ENCODE peak calls at places on chromosomes 13 and 19, in eight cellular contexts. J, P, Q, R, O, B, E and M are unnamed samples.

GRCh38 chr19:41928221-41928683 is at the start of gene ERFL:
- DNase-seq in B (no peak), O (no peak), P (no peak), R (no peak), Q (no peak), J (no peak), E (peak; percentile 68), M (peak; percentile 52)

GRCh38 chr13:110309661-110310524 is 2.8 kb downstream of the COL4A2 start:
- DNase-seq in E (no peak), P (no peak), R (no peak), J (no peak), O (no peak), Q (no peak), B (no peak), M (peak; percentile 37)

GRCh38 chr13:106989866-106990265 is 421.9 kb upstream of the ARGLU1 start:
- DNase-seq in J (no peak), R (no peak), B (no peak), E (no peak), O (no peak), P (no peak), Q (no peak), M (no peak)

GRCh38 chr19:58001895-58002369 is 688 bp downstream of the ZNF606 start:
- DNase-seq in J (peak; percentile 36), E (peak; percentile 33), Q (no peak), B (no peak), P (no peak), R (no peak), O (no peak), M (no peak)

GRCh38 chr13:51645154-51645650 is 60.9 kb downstream of the WDFY2 start:
- DNase-seq in Q (no peak), E (no peak), R (no peak), P (no peak), B (no peak), O (peak; percentile 49), J (peak; percentile 92), M (no peak)

GRCh38 chr19:16185925-16186234 is 670 bp downstream of the FAM32A start:
- DNase-seq in J (no peak), Q (no peak), O (no peak), P (no peak), B (no peak), R (no peak), E (peak; percentile 75), M (no peak)

GRCh38 chr13:45258339-45258685 is 57.5 kb upstream of the KCTD4 start:
- DNase-seq in E (no peak), P (no peak), O (no peak), J (peak; percentile 52), B (no peak), Q (no peak), R (no peak), M (no peak)

GRCh38 chr13:26459276-26460131 is 98.0 kb upstream of the WASF3 start:
- DNase-seq in P (no peak), E (no peak), J (no peak), Q (peak; percentile 54), R (no peak), O (no peak), B (no peak), M (no peak)

GRCh38 chr19:6822311-6822670 is 49.8 kb downstream of the VAV1 start:
- DNase-seq in R (no peak), Q (no peak), E (no peak), B (no peak), P (no peak), J (no peak), O (no peak), M (no peak)

GRCh38 chr13:80363890-80364503 is 23.1 kb upstream of the SPRY2 start:
- DNase-seq in Q (no peak), E (peak; percentile 56), J (peak; percentile 61), R (no peak), P (no peak), B (no peak), O (no peak), M (peak; percentile 47)

GRCh38 chr13:70523622-70524021 is 415.4 kb upstream of the KLHL1 start:
- DNase-seq in E (peak; percentile 49), P (no peak), R (no peak), O (no peak), B (no peak), J (peak; percentile 15), Q (peak; percentile 6), M (no peak)

GRCh38 chr13:63344711-63345110 is 1929.1 kb upstream of the PCDH20 start:
- DNase-seq in E (no peak), J (no peak), Q (no peak), P (no peak), B (no peak), O (no peak), R (no peak), M (no peak)

GRCh38 chr13:23586336-23586735 is 16.1 kb downstream of the TNFRSF19 start:
- DNase-seq in E (no peak), B (no peak), Q (no peak), J (no peak), P (no peak), O (no peak), R (no peak), M (no peak)

GRCh38 chr13:65677906-65678305 is 1552.2 kb downstream of the PCDH9 start:
- DNase-seq in B (no peak), Q (no peak), E (no peak), O (no peak), P (no peak), J (peak; percentile 60), R (no peak), M (no peak)

GRCh38 chr19:7917292-7918061 is 2.7 kb upstream of the SNAPC2 start:
- DNase-seq in B (no peak), O (no peak), P (no peak), R (no peak), Q (no peak), J (peak; percentile 62), E (peak; percentile 83), M (peak; percentile 86)
- H3K4me3 ChIP-seq in B (peak overlapping the region; percentile 43), O (peak overlapping the region; percentile 43), P (peak overlapping the region; percentile 67), R (no peak overlapping the region), Q (peak overlapping the region; percentile 35), J (peak overlapping the region; percentile 34), E (no peak overlapping the region), M (peak overlapping the region; percentile 59)

GRCh38 chr13:20305587-20305986 is 73.5 kb upstream of the GJB6 start:
- DNase-seq in Q (no peak), B (no peak), J (no peak), O (no peak), P (no peak), R (no peak), E (no peak), M (no peak)
- TF ChIP-seq CTCF in Q (no peak), B (no peak), J (no peak), O (no peak), P (no peak), R (no peak), E (no peak), M (peak; percentile 11)

DNA sequence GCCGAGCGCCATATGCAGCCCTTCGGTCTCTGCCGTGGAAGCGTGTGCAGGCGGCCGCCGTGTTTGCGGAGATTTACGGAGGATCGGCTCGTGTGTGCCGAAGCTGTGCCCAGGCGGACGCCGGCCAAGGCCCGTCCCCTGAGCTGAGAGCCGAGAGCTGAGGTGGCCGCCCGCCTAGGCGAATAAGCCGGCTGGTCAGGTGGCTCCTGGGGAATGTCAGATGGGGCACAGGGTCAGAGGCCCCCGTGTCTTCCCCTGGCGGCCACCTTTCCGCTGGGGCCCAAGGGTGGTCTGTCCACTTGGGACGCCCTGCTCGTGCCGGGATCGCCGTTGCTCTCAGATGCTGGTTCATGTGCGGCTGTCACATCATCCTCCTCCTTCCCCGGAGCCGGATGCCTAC is 78.8 kb downstream of the ZNF536 start:
- DNase-seq in B (no peak), Q (no peak), E (no peak), J (no peak), O (no peak), P (no peak), R (no peak), M (peak; percentile 10)
- H3K4me3 ChIP-seq in B (peak overlapping the region; percentile 35), Q (peak overlapping the region; percentile 35), E (no peak overlapping the region), J (no peak overlapping the region), O (no peak overlapping the region), P (peak overlapping the region; percentile 55), R (no peak overlapping the region), M (no peak overlapping the region)

GRCh38 chr19:49817964-49818690 is at the start of gene MED25:
- DNase-seq in O (peak; percentile 34), J (peak; percentile 84), E (peak; percentile 95), P (peak; percentile 36), B (peak; percentile 42), R (peak; percentile 79), Q (peak; percentile 85), M (peak; percentile 94)
- TF ChIP-seq CTCF in O (no peak), J (no peak), E (no peak), P (peak; percentile 82), B (peak; percentile 65), R (no peak), Q (peak; percentile 39), M (peak; percentile 27)

GRCh38 chr19:35629332-35629633 is 447 bp downstream of the RBM42 start:
- DNase-seq in J (no peak), E (no peak), Q (no peak), O (no peak), B (no peak), R (no peak), P (no peak), M (no peak)
- H3K4me3 ChIP-seq in J (peak overlapping the region; percentile 96), E (peak overlapping the region; percentile 96), Q (peak overlapping the region; percentile 97), O (peak overlapping the region; percentile 93), B (peak overlapping the region; percentile 84), R (peak overlapping the region; percentile 96), P (peak overlapping the region; percentile 92), M (peak overlapping the region; percentile 97)

GRCh38 chr19:28235606-28236125 is 977.3 kb downstream of the UQCRFS1 start:
- DNase-seq in R (no peak), E (no peak), B (no peak), P (no peak), O (no peak), J (no peak), Q (no peak), M (no peak)

GRCh38 chr19:28242317-28242927 is 970.5 kb downstream of the UQCRFS1 start:
- DNase-seq in R (no peak), B (no peak), Q (peak; percentile 7), E (peak; percentile 44), P (no peak), O (no peak), J (peak; percentile 52), M (peak; percentile 67)

GRCh38 chr19:28234637-28235036 is 978.3 kb downstream of the UQCRFS1 start:
- DNase-seq in Q (peak; percentile 6), B (no peak), J (peak; percentile 81), E (no peak), P (no peak), O (peak; percentile 10), R (no peak), M (no peak)

GRCh38 chr19:28244966-28245365 is 968.0 kb downstream of the UQCRFS1 start:
- DNase-seq in Q (no peak), R (no peak), J (no peak), P (no peak), E (no peak), B (no peak), O (no peak), M (no peak)

DNA sequence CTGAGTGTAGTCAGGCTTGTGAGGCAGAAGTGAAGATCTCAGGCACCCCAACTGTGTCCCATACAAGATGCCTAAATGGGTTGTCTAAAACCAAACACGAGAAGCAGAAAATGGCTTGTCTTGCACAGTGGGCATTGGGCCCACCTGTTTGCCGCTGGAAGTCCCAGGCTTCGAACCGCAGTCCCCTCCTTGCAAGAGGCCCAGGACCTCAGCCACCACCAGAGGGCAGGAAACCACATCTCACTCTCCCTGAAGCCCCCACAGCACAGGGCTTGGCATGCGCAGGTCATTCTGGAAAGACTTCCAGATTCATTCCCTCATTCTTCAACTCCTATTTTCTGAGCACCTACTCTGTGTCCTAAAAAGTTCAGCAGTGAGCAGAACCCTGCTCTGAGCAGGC is 973.7 kb downstream of the UQCRFS1 start:
- DNase-seq in B (no peak), E (peak; percentile 12), Q (no peak), O (no peak), J (peak; percentile 22), P (no peak), R (no peak), M (peak; percentile 69)
- TF ChIP-seq CTCF in B (no peak), E (peak; percentile 45), Q (peak; percentile 5), O (peak; percentile 47), J (peak; percentile 55), P (no peak), R (no peak), M (peak; percentile 68)